ENCODE peak calls at places on chromosome 15, in seven cellular contexts. One of them, this sample, is unnamed.

GRCh38 chr15:99967841-99968371 is 234.7 kb upstream of the LYSMD4 start:
- DNase-seq in iPS-NIHi11: no peak
- DNase-seq in spleen: peak
- DNase-seq in BE2C: peak
- DNase-seq in M059J: peak
- DNase-seq in KBM-7: no peak
- DNase-seq in H54: no peak
- DNase-seq in this sample: no peak

GRCh38 chr15:52794665-52795463 is 4.7 kb upstream of the ONECUT1 start:
- DNase-seq in H54: no peak
- DNase-seq in BE2C: no peak
- DNase-seq in spleen: no peak
- DNase-seq in iPS-NIHi11: no peak
- DNase-seq in KBM-7: no peak
- DNase-seq in M059J: no peak
- DNase-seq in this sample: no peak

GRCh38 chr15:95596487-95596886 is 734.0 kb upstream of the NR2F2 start:
- DNase-seq in KBM-7: no peak
- DNase-seq in spleen: no peak
- DNase-seq in H54: no peak
- DNase-seq in M059J: no peak
- DNase-seq in BE2C: no peak
- DNase-seq in iPS-NIHi11: peak
- DNase-seq in this sample: no peak

GRCh38 chr15:75397494-75397893 is 29.1 kb upstream of the MAN2C1 start:
- DNase-seq in H54: no peak
- DNase-seq in BE2C: no peak
- DNase-seq in KBM-7: no peak
- DNase-seq in iPS-NIHi11: no peak
- DNase-seq in spleen: no peak
- DNase-seq in M059J: no peak
- DNase-seq in this sample: no peak

GRCh38 chr15:58261368-58261767 is 123.2 kb downstream of the AQP9 start:
- DNase-seq in KBM-7: no peak
- DNase-seq in M059J: no peak
- DNase-seq in H54: no peak
- DNase-seq in iPS-NIHi11: no peak
- DNase-seq in spleen: no peak
- DNase-seq in BE2C: no peak
- DNase-seq in this sample: no peak

GRCh38 chr15:80404719-80405553 is 754 bp downstream of the ARNT2 start:
- DNase-seq in H54: peak
- DNase-seq in BE2C: peak
- DNase-seq in iPS-NIHi11: peak
- DNase-seq in spleen: no peak
- DNase-seq in KBM-7: no peak
- DNase-seq in M059J: peak
- DNase-seq in this sample: no peak

GRCh38 chr15:96054606-96055005 is 275.9 kb upstream of the NR2F2 start:
- DNase-seq in H54: no peak
- DNase-seq in KBM-7: no peak
- DNase-seq in iPS-NIHi11: no peak
- DNase-seq in M059J: no peak
- DNase-seq in spleen: no peak
- DNase-seq in BE2C: no peak
- DNase-seq in this sample: peak

GRCh38 chr15:27410986-27411385 is 440.0 kb downstream of the GABRG3 start:
- DNase-seq in iPS-NIHi11: no peak
- DNase-seq in KBM-7: no peak
- DNase-seq in spleen: no peak
- DNase-seq in H54: no peak
- DNase-seq in BE2C: no peak
- DNase-seq in M059J: no peak
- DNase-seq in this sample: no peak

GRCh38 chr15:78243491-78243941 is 9.2 kb upstream of the ACSBG1 start:
- DNase-seq in BE2C: peak
- DNase-seq in spleen: no peak
- DNase-seq in H54: peak
- DNase-seq in KBM-7: no peak
- DNase-seq in iPS-NIHi11: peak
- DNase-seq in M059J: peak
- DNase-seq in this sample: no peak

GRCh38 chr15:80041497-80042253 is 17.8 kb upstream of the ZFAND6 start:
- DNase-seq in KBM-7: no peak
- DNase-seq in M059J: no peak
- DNase-seq in iPS-NIHi11: no peak
- DNase-seq in spleen: no peak
- DNase-seq in H54: no peak
- DNase-seq in BE2C: no peak
- DNase-seq in this sample: no peak

GRCh38 chr15:57213783-57214366 is 162.4 kb upstream of the CGNL1 start:
- DNase-seq in BE2C: no peak
- DNase-seq in iPS-NIHi11: no peak
- DNase-seq in KBM-7: peak
- DNase-seq in M059J: peak
- DNase-seq in spleen: no peak
- DNase-seq in H54: no peak
- DNase-seq in this sample: peak

GRCh38 chr15:83446904-83447708 is at the start of gene SH3GL3:
- DNase-seq in KBM-7: peak
- DNase-seq in H54: peak
- DNase-seq in iPS-NIHi11: peak
- DNase-seq in M059J: peak
- DNase-seq in BE2C: peak
- DNase-seq in spleen: peak
- DNase-seq in this sample: peak

GRCh38 chr15:66288796-66289195 is 4.6 kb upstream of the DIS3L start:
- DNase-seq in spleen: no peak
- DNase-seq in BE2C: no peak
- DNase-seq in M059J: no peak
- DNase-seq in iPS-NIHi11: no peak
- DNase-seq in KBM-7: no peak
- DNase-seq in H54: no peak
- DNase-seq in this sample: no peak

GRCh38 chr15:40952301-40952900 is 870 bp upstream of the CHAC1 start:
- DNase-seq in spleen: peak
- DNase-seq in BE2C: no peak
- DNase-seq in iPS-NIHi11: peak
- DNase-seq in H54: no peak
- DNase-seq in KBM-7: no peak
- DNase-seq in M059J: no peak
- DNase-seq in this sample: no peak

GRCh38 chr15:85950101-85950500 is 129.6 kb upstream of the AGBL1 start:
- DNase-seq in KBM-7: no peak
- DNase-seq in BE2C: no peak
- DNase-seq in spleen: no peak
- DNase-seq in H54: no peak
- DNase-seq in iPS-NIHi11: no peak
- DNase-seq in M059J: no peak
- DNase-seq in this sample: no peak

GRCh38 chr15:98420837-98421236 is 227.5 kb upstream of the IGF1R start:
- DNase-seq in spleen: no peak
- DNase-seq in iPS-NIHi11: no peak
- DNase-seq in H54: no peak
- DNase-seq in M059J: no peak
- DNase-seq in KBM-7: no peak
- DNase-seq in BE2C: no peak
- DNase-seq in this sample: peak

GRCh38 chr15:39946862-39947261 is 12.9 kb downstream of the EIF2AK4 start:
- DNase-seq in KBM-7: no peak
- DNase-seq in M059J: peak
- DNase-seq in iPS-NIHi11: no peak
- DNase-seq in spleen: no peak
- DNase-seq in H54: no peak
- DNase-seq in BE2C: no peak
- DNase-seq in this sample: no peak

GRCh38 chr15:92159481-92159880 is 234.2 kb upstream of the ST8SIA2 start:
- DNase-seq in spleen: no peak
- DNase-seq in M059J: no peak
- DNase-seq in KBM-7: no peak
- DNase-seq in iPS-NIHi11: no peak
- DNase-seq in H54: no peak
- DNase-seq in BE2C: no peak
- DNase-seq in this sample: no peak

GRCh38 chr15:52199271-52199670 is 8.1 kb upstream of the GNB5 start:
- DNase-seq in spleen: no peak
- DNase-seq in KBM-7: no peak
- DNase-seq in BE2C: no peak
- DNase-seq in M059J: no peak
- DNase-seq in iPS-NIHi11: no peak
- DNase-seq in H54: no peak
- DNase-seq in this sample: no peak

GRCh38 chr15:71194286-71194685 is 79.0 kb downstream of the THSD4 start:
- DNase-seq in H54: no peak
- DNase-seq in KBM-7: no peak
- DNase-seq in BE2C: no peak
- DNase-seq in M059J: no peak
- DNase-seq in spleen: no peak
- DNase-seq in iPS-NIHi11: no peak
- DNase-seq in this sample: no peak

GRCh38 chr15:83287541-83288027 is 3.1 kb upstream of the BNC1 start:
- DNase-seq in spleen: no peak
- DNase-seq in H54: peak
- DNase-seq in KBM-7: no peak
- DNase-seq in M059J: peak
- DNase-seq in iPS-NIHi11: no peak
- DNase-seq in BE2C: no peak
- DNase-seq in this sample: no peak

GRCh38 chr15:57437564-57437963 is 61.3 kb downstream of the CGNL1 start:
- DNase-seq in BE2C: no peak
- DNase-seq in H54: no peak
- DNase-seq in M059J: peak
- DNase-seq in KBM-7: no peak
- DNase-seq in iPS-NIHi11: no peak
- DNase-seq in spleen: no peak
- DNase-seq in this sample: no peak

GRCh38 chr15:68500363-68501317 is 68.7 kb upstream of the ITGA11 start:
- DNase-seq in KBM-7: no peak
- DNase-seq in BE2C: no peak
- DNase-seq in M059J: no peak
- DNase-seq in spleen: no peak
- DNase-seq in iPS-NIHi11: no peak
- DNase-seq in H54: no peak
- DNase-seq in this sample: no peak

GRCh38 chr15:36067483-36068274 is 511.7 kb upstream of the CDIN1 start:
- DNase-seq in M059J: no peak
- DNase-seq in spleen: peak
- DNase-seq in iPS-NIHi11: no peak
- DNase-seq in BE2C: no peak
- DNase-seq in KBM-7: no peak
- DNase-seq in H54: no peak
- DNase-seq in this sample: no peak

GRCh38 chr15:72591361-72591760 is 63.1 kb upstream of the GOLGA6B start:
- DNase-seq in M059J: no peak
- DNase-seq in KBM-7: no peak
- DNase-seq in iPS-NIHi11: no peak
- DNase-seq in spleen: no peak
- DNase-seq in BE2C: no peak
- DNase-seq in H54: no peak
- DNase-seq in this sample: no peak

GRCh38 chr15:45150997-45151396 is 21.2 kb downstream of the DUOX1 start:
- DNase-seq in spleen: no peak
- DNase-seq in BE2C: no peak
- DNase-seq in M059J: no peak
- DNase-seq in KBM-7: no peak
- DNase-seq in iPS-NIHi11: no peak
- DNase-seq in H54: no peak
- DNase-seq in this sample: no peak

GRCh38 chr15:70023064-70023768 is 74.5 kb downstream of the TLE3 start:
- DNase-seq in M059J: peak
- DNase-seq in KBM-7: peak
- DNase-seq in H54: peak
- DNase-seq in iPS-NIHi11: no peak
- DNase-seq in BE2C: no peak
- DNase-seq in spleen: peak
- DNase-seq in this sample: no peak

GRCh38 chr15:71201471-71201870 is 86.2 kb downstream of the THSD4 start:
- DNase-seq in KBM-7: no peak
- DNase-seq in M059J: no peak
- DNase-seq in iPS-NIHi11: no peak
- DNase-seq in H54: no peak
- DNase-seq in BE2C: peak
- DNase-seq in spleen: no peak
- DNase-seq in this sample: no peak

GRCh38 chr15:88218557-88219214 is 37.9 kb downstream of the NTRK3 start:
- DNase-seq in BE2C: no peak
- DNase-seq in KBM-7: no peak
- DNase-seq in iPS-NIHi11: no peak
- DNase-seq in spleen: no peak
- DNase-seq in H54: no peak
- DNase-seq in M059J: peak
- DNase-seq in this sample: no peak

GRCh38 chr15:25186906-25187645 is 232.3 kb downstream of the SNRPN start:
- DNase-seq in iPS-NIHi11: no peak
- DNase-seq in KBM-7: no peak
- DNase-seq in BE2C: no peak
- DNase-seq in H54: no peak
- DNase-seq in M059J: no peak
- DNase-seq in spleen: peak
- DNase-seq in this sample: no peak

This sample was measured in D341Med.